ENCODE peak calls at places on chromosomes 1 and 21, in nine cellular contexts. G is COR-L47; V is heart left ventricle; D is iris pigment epithelial cell; H is stromal cell of bone marrow; T is lower lobe of right lung; B is stimulated activated effector memory CD8-positive, alpha-beta T cell treated with anti-CD3 and anti-CD28 coated beads, Interleukin-12 subunit alpha, Interleukin-12 subunit beta, amount 100 ng/mL, for 72 hours; J is NCI-H2029; U is foreskin melanocyte. L is an unnamed sample.

GRCh38 chr1:20123696-20124450 is 4.5 kb upstream of the PLA2G2D start:
- DNase-seq in D (no peak), V (no peak), U (no peak), B (no peak), H (no peak), G (no peak), J (no peak), T (no peak), L (no peak)

GRCh38 chr1:209248649-209249279 is 334.8 kb upstream of the CAMK1G start:
- DNase-seq in H (peak; percentile 26), J (peak; percentile 8), D (peak; percentile 61), V (no peak), T (no peak), U (peak; percentile 32), B (peak; percentile 20), G (peak; percentile 57), L (peak; percentile 77)

GRCh38 chr1:91924146-91924545 is 25.1 kb upstream of the BRDT start:
- DNase-seq in T (no peak), V (no peak), H (peak; percentile 83), U (peak; percentile 17), B (no peak), G (no peak), J (no peak), D (peak; percentile 57), L (no peak)

GRCh38 chr1:41743361-41743760 is 175.4 kb downstream of the HIVEP3 start:
- DNase-seq in U (no peak), T (no peak), B (no peak), G (no peak), J (no peak), V (no peak), H (no peak), D (peak; percentile 40), L (no peak)

GRCh38 chr1:1596493-1597274 is 3.3 kb downstream of the FNDC10 start:
- DNase-seq in V (no peak), U (no peak), B (no peak), T (no peak), D (no peak), H (no peak), G (no peak), J (no peak), L (no peak)

GRCh38 chr1:54053745-54054437 is 483 bp downstream of the TCEANC2 start:
- DNase-seq in G (no peak), H (no peak), V (no peak), J (peak; percentile 23), U (no peak), D (peak; percentile 23), B (no peak), T (no peak), L (no peak)

GRCh38 chr1:168692472-168692871 is 36.5 kb downstream of the DPT start:
- DNase-seq in B (no peak), G (no peak), T (no peak), J (no peak), D (no peak), U (no peak), H (no peak), V (no peak), L (no peak)

GRCh38 chr1:223137402-223138100 is 5.5 kb downstream of the TLR5 start:
- DNase-seq in V (no peak), G (no peak), U (no peak), B (no peak), H (peak; percentile 77), D (peak; percentile 73), J (no peak), T (no peak), L (no peak)

GRCh38 chr1:24620678-24621077 is 22.4 kb upstream of the SRRM1 start:
- DNase-seq in J (no peak), G (no peak), B (no peak), D (no peak), U (no peak), V (no peak), H (no peak), T (no peak), L (no peak)

GRCh38 chr1:64122588-64122987 is 80.8 kb upstream of the UBE2U start:
- DNase-seq in H (no peak), J (no peak), D (peak; percentile 23), V (no peak), U (no peak), G (no peak), B (no peak), T (no peak), L (no peak)

GRCh38 chr1:93304716-93305138 is 41.0 kb upstream of the DR1 start:
- DNase-seq in H (peak; percentile 48), T (no peak), B (peak; percentile 9), G (peak; percentile 35), D (peak; percentile 73), U (peak; percentile 64), V (no peak), J (peak; percentile 45), L (peak; percentile 15)

GRCh38 chr1:31792116-31792515 is 23.7 kb downstream of the SPOCD1 start:
- DNase-seq in V (no peak), G (no peak), J (no peak), B (no peak), U (no peak), T (peak; percentile 44), D (no peak), H (no peak), L (no peak)

GRCh38 chr1:15958111-15958510 is 17.8 kb downstream of the ZBTB17 start:
- DNase-seq in H (no peak), D (no peak), U (no peak), G (no peak), J (no peak), B (no peak), T (no peak), V (no peak), L (no peak)

GRCh38 chr1:178870944-178871343 is at the start of gene ANGPTL1:
- DNase-seq in B (no peak), D (peak; percentile 74), J (no peak), G (no peak), H (no peak), T (no peak), V (no peak), U (peak; percentile 8), L (peak; percentile 79)

GRCh38 chr1:48495166-48495565 is 23.2 kb upstream of the SPATA6 start:
- DNase-seq in U (peak; percentile 60), B (no peak), J (no peak), V (no peak), G (no peak), T (no peak), H (no peak), D (no peak), L (no peak)

GRCh38 chr1:162386292-162387225 is 5.0 kb downstream of the C1orf226 start:
- DNase-seq in J (no peak), D (no peak), H (no peak), G (no peak), U (no peak), V (no peak), B (no peak), T (no peak), L (no peak)

GRCh38 chr1:198880818-198881597 is 242.2 kb downstream of the PTPRC start:
- DNase-seq in V (no peak), U (peak; percentile 64), H (peak; percentile 91), D (peak; percentile 96), J (no peak), B (no peak), T (no peak), G (no peak), L (peak; percentile 67)

GRCh38 chr1:245512980-245513578 is 358.3 kb downstream of the KIF26B start:
- DNase-seq in D (peak; percentile 16), G (peak; percentile 73), J (peak; percentile 10), B (no peak), V (no peak), T (no peak), H (no peak), U (peak; percentile 50), L (peak; percentile 65)

GRCh38 chr21:39022901-39023693 is 160.2 kb downstream of the PSMG1 start:
- DNase-seq in H (no peak), B (no peak), T (peak; percentile 87), J (no peak), V (peak; percentile 86), U (no peak), D (peak; percentile 65), G (peak; percentile 88), L (no peak)

GRCh38 chr1:225476538-225476988 is 48.7 kb upstream of the LBR start:
- DNase-seq in J (no peak), H (no peak), D (peak; percentile 42), T (no peak), G (no peak), B (no peak), U (no peak), V (no peak), L (no peak)

GRCh38 chr1:219533280-219533679 is 79.6 kb downstream of the ZC3H11B start:
- DNase-seq in G (no peak), T (no peak), B (no peak), D (no peak), J (no peak), U (no peak), V (no peak), H (peak; percentile 83), L (no peak)

GRCh38 chr1:165228676-165229075 is 127.8 kb downstream of the LMX1A start:
- DNase-seq in J (no peak), D (peak; percentile 4), V (no peak), G (no peak), T (no peak), H (no peak), U (no peak), B (no peak), L (no peak)

GRCh38 chr1:231951399-231951798 is 324.8 kb downstream of the DISC1 start:
- DNase-seq in H (peak; percentile 77), U (no peak), D (peak; percentile 40), J (no peak), T (no peak), V (no peak), B (no peak), G (no peak), L (no peak)

GRCh38 chr1:22131875-22132486 is 10.9 kb downstream of the WNT4 start:
- DNase-seq in V (no peak), T (peak; percentile 68), G (peak; percentile 61), J (no peak), H (no peak), D (no peak), U (no peak), B (peak; percentile 60), L (peak; percentile 30)